ENCODE peak calls at places on chromosomes 4 and X, in six cellular contexts. One of them, this sample, is unnamed.

GRCh38 chr4:81664079-81664478 is 192.4 kb upstream of the RASGEF1B start:
- DNase-seq in ACHN: no peak
- DNase-seq in activated CD4-positive, alpha-beta T cell treated with anti-CD3 and anti-CD28 coated beads, Interleukin-2, amount 50 U/mL, for 1 hour: no peak
- DNase-seq in Right ventricle myocardium inferior: no peak
- DNase-seq in fibroblast of gingiva: no peak
- DNase-seq in WTC11: no peak
- DNase-seq in this sample: no peak

GRCh38 chr4:95693594-95693993 is 144.8 kb upstream of the UNC5C start:
- DNase-seq in ACHN: peak; percentile 30
- DNase-seq in Right ventricle myocardium inferior: no peak
- DNase-seq in activated CD4-positive, alpha-beta T cell treated with anti-CD3 and anti-CD28 coated beads, Interleukin-2, amount 50 U/mL, for 1 hour: no peak
- DNase-seq in WTC11: peak; percentile 17
- DNase-seq in fibroblast of gingiva: no peak
- DNase-seq in this sample: peak; percentile 12

GRCh38 chr4:165692082-165692481 is 181.0 kb upstream of the TLL1 start:
- DNase-seq in fibroblast of gingiva: no peak
- DNase-seq in activated CD4-positive, alpha-beta T cell treated with anti-CD3 and anti-CD28 coated beads, Interleukin-2, amount 50 U/mL, for 1 hour: no peak
- DNase-seq in Right ventricle myocardium inferior: no peak
- DNase-seq in ACHN: peak; percentile 7
- DNase-seq in WTC11: no peak
- DNase-seq in this sample: no peak

GRCh38 chr4:3009422-3009821 is 46.1 kb downstream of the GRK4 start:
- DNase-seq in fibroblast of gingiva: peak; percentile 86
- DNase-seq in activated CD4-positive, alpha-beta T cell treated with anti-CD3 and anti-CD28 coated beads, Interleukin-2, amount 50 U/mL, for 1 hour: no peak
- DNase-seq in WTC11: peak; percentile 28
- DNase-seq in Right ventricle myocardium inferior: no peak
- DNase-seq in ACHN: no peak
- DNase-seq in this sample: peak; percentile 43

GRCh38 chr4:146333187-146333894 is 119.0 kb downstream of the REELD1 start:
- DNase-seq in activated CD4-positive, alpha-beta T cell treated with anti-CD3 and anti-CD28 coated beads, Interleukin-2, amount 50 U/mL, for 1 hour: no peak
- DNase-seq in fibroblast of gingiva: peak; percentile 56
- DNase-seq in ACHN: peak; percentile 42
- DNase-seq in WTC11: no peak
- DNase-seq in Right ventricle myocardium inferior: no peak
- DNase-seq in this sample: peak; percentile 55

GRCh38 chr4:7651461-7651921 is 216.8 kb upstream of the PSAPL1 start:
- DNase-seq in fibroblast of gingiva: no peak
- DNase-seq in Right ventricle myocardium inferior: no peak
- DNase-seq in WTC11: peak; percentile 49
- DNase-seq in ACHN: no peak
- DNase-seq in activated CD4-positive, alpha-beta T cell treated with anti-CD3 and anti-CD28 coated beads, Interleukin-2, amount 50 U/mL, for 1 hour: no peak
- DNase-seq in this sample: no peak

GRCh38 chr4:21118301-21118700 is 418.0 kb downstream of the PACRGL start:
- DNase-seq in ACHN: no peak
- DNase-seq in Right ventricle myocardium inferior: no peak
- DNase-seq in activated CD4-positive, alpha-beta T cell treated with anti-CD3 and anti-CD28 coated beads, Interleukin-2, amount 50 U/mL, for 1 hour: no peak
- DNase-seq in fibroblast of gingiva: no peak
- DNase-seq in WTC11: no peak
- DNase-seq in this sample: no peak

GRCh38 chr4:13298655-13299054 is 185.5 kb downstream of the RAB28 start:
- DNase-seq in fibroblast of gingiva: no peak
- DNase-seq in ACHN: no peak
- DNase-seq in WTC11: no peak
- DNase-seq in Right ventricle myocardium inferior: no peak
- DNase-seq in activated CD4-positive, alpha-beta T cell treated with anti-CD3 and anti-CD28 coated beads, Interleukin-2, amount 50 U/mL, for 1 hour: no peak
- DNase-seq in this sample: no peak

GRCh38 chr4:181077416-181077815 is 1165.8 kb upstream of the TENM3 start:
- DNase-seq in fibroblast of gingiva: peak; percentile 39
- DNase-seq in WTC11: no peak
- DNase-seq in Right ventricle myocardium inferior: no peak
- DNase-seq in ACHN: no peak
- DNase-seq in activated CD4-positive, alpha-beta T cell treated with anti-CD3 and anti-CD28 coated beads, Interleukin-2, amount 50 U/mL, for 1 hour: no peak
- DNase-seq in this sample: peak; percentile 69

GRCh38 chrX:118763489-118763888 is 36.1 kb downstream of the IL13RA1 start:
- DNase-seq in fibroblast of gingiva: no peak
- DNase-seq in ACHN: no peak
- DNase-seq in Right ventricle myocardium inferior: no peak
- DNase-seq in activated CD4-positive, alpha-beta T cell treated with anti-CD3 and anti-CD28 coated beads, Interleukin-2, amount 50 U/mL, for 1 hour: no peak
- DNase-seq in WTC11: no peak
- DNase-seq in this sample: no peak

GRCh38 chr4:89110541-89110985 is 770 bp upstream of the TIGD2 start:
- DNase-seq in ACHN: no peak
- DNase-seq in WTC11: peak; percentile 39
- DNase-seq in Right ventricle myocardium inferior: no peak
- DNase-seq in fibroblast of gingiva: no peak
- DNase-seq in activated CD4-positive, alpha-beta T cell treated with anti-CD3 and anti-CD28 coated beads, Interleukin-2, amount 50 U/mL, for 1 hour: no peak
- DNase-seq in this sample: no peak

GRCh38 chr4:121728798-121729226 is 32.0 kb upstream of the ANXA5 start:
- DNase-seq in activated CD4-positive, alpha-beta T cell treated with anti-CD3 and anti-CD28 coated beads, Interleukin-2, amount 50 U/mL, for 1 hour: no peak
- DNase-seq in Right ventricle myocardium inferior: no peak
- DNase-seq in ACHN: peak; percentile 20
- DNase-seq in WTC11: no peak
- DNase-seq in fibroblast of gingiva: peak; percentile 64
- DNase-seq in this sample: peak; percentile 68

GRCh38 chr4:38860788-38861424 is 4.3 kb upstream of the TLR6 start:
- DNase-seq in activated CD4-positive, alpha-beta T cell treated with anti-CD3 and anti-CD28 coated beads, Interleukin-2, amount 50 U/mL, for 1 hour: peak; percentile 50
- DNase-seq in fibroblast of gingiva: no peak
- DNase-seq in WTC11: peak; percentile 76
- DNase-seq in Right ventricle myocardium inferior: peak; percentile 74
- DNase-seq in ACHN: peak; percentile 60
- DNase-seq in this sample: peak; percentile 61